ENCODE peak calls at places on chromosomes 7 and 10, in seven cellular contexts. One of them, this sample, is unnamed.

GRCh38 chr7:118826237-118826636 is 601.7 kb downstream of the ANKRD7 start:
- DNase-seq in Peyer's patch: no peak
- DNase-seq in upper lobe of right lung: no peak
- DNase-seq in WTC11: no peak
- DNase-seq in ascending aorta: no peak
- DNase-seq in left ventricle myocardium inferior: no peak
- DNase-seq in CD8-positive, alpha-beta T cell: no peak
- DNase-seq in this sample: no peak

GRCh38 chr7:14021069-14021468 is 31.6 kb upstream of the ETV1 start:
- DNase-seq in ascending aorta: no peak
- DNase-seq in Peyer's patch: no peak
- DNase-seq in upper lobe of right lung: no peak
- DNase-seq in left ventricle myocardium inferior: no peak
- DNase-seq in CD8-positive, alpha-beta T cell: no peak
- DNase-seq in WTC11: no peak
- DNase-seq in this sample: no peak

GRCh38 chr7:46461334-46461777 is 540.3 kb upstream of the IGFBP3 start:
- DNase-seq in WTC11: no peak
- DNase-seq in Peyer's patch: no peak
- DNase-seq in upper lobe of right lung: no peak
- DNase-seq in CD8-positive, alpha-beta T cell: no peak
- DNase-seq in ascending aorta: no peak
- DNase-seq in left ventricle myocardium inferior: no peak
- DNase-seq in this sample: no peak

GRCh38 chr10:32333849-32334248 is 13.1 kb downstream of the EPC1 start:
- DNase-seq in CD8-positive, alpha-beta T cell: no peak
- DNase-seq in left ventricle myocardium inferior: no peak
- DNase-seq in upper lobe of right lung: no peak
- DNase-seq in ascending aorta: no peak
- DNase-seq in Peyer's patch: no peak
- DNase-seq in WTC11: no peak
- DNase-seq in this sample: no peak

GRCh38 chr10:77909021-77909754 is 17.4 kb downstream of the DLG5 start:
- DNase-seq in ascending aorta: no peak
- DNase-seq in WTC11: no peak
- DNase-seq in CD8-positive, alpha-beta T cell: no peak
- DNase-seq in left ventricle myocardium inferior: no peak
- DNase-seq in Peyer's patch: no peak
- DNase-seq in upper lobe of right lung: no peak
- DNase-seq in this sample: no peak

GRCh38 chr10:122446668-122447410 is 7.6 kb upstream of the ARMS2 start:
- DNase-seq in left ventricle myocardium inferior: no peak
- DNase-seq in Peyer's patch: no peak
- DNase-seq in CD8-positive, alpha-beta T cell: no peak
- DNase-seq in ascending aorta: no peak
- DNase-seq in WTC11: no peak
- DNase-seq in upper lobe of right lung: no peak
- DNase-seq in this sample: peak

GRCh38 chr10:69895759-69896158 is 94.1 kb downstream of the COL13A1 start:
- DNase-seq in CD8-positive, alpha-beta T cell: no peak
- DNase-seq in upper lobe of right lung: no peak
- DNase-seq in left ventricle myocardium inferior: no peak
- DNase-seq in WTC11: no peak
- DNase-seq in ascending aorta: no peak
- DNase-seq in Peyer's patch: no peak
- DNase-seq in this sample: no peak

GRCh38 chr7:32164341-32164996 is 94.3 kb upstream of the PDE1C start:
- DNase-seq in WTC11: peak
- DNase-seq in ascending aorta: no peak
- DNase-seq in left ventricle myocardium inferior: no peak
- DNase-seq in CD8-positive, alpha-beta T cell: no peak
- DNase-seq in upper lobe of right lung: no peak
- DNase-seq in Peyer's patch: no peak
- DNase-seq in this sample: no peak

GRCh38 chr7:21605008-21605407 is 62.2 kb downstream of the DNAH11 start:
- DNase-seq in CD8-positive, alpha-beta T cell: no peak
- DNase-seq in ascending aorta: no peak
- DNase-seq in upper lobe of right lung: no peak
- DNase-seq in Peyer's patch: no peak
- DNase-seq in left ventricle myocardium inferior: no peak
- DNase-seq in WTC11: no peak
- DNase-seq in this sample: no peak

GRCh38 chr7:157863906-157864810 is 527.4 kb downstream of the DNAJB6 start:
- DNase-seq in left ventricle myocardium inferior: no peak
- DNase-seq in CD8-positive, alpha-beta T cell: no peak
- DNase-seq in upper lobe of right lung: no peak
- DNase-seq in Peyer's patch: no peak
- DNase-seq in ascending aorta: no peak
- DNase-seq in WTC11: no peak
- DNase-seq in this sample: no peak

GRCh38 chr10:58177362-58177947 is 90.2 kb downstream of the IPMK start:
- DNase-seq in WTC11: no peak
- DNase-seq in CD8-positive, alpha-beta T cell: no peak
- DNase-seq in ascending aorta: no peak
- DNase-seq in Peyer's patch: no peak
- DNase-seq in upper lobe of right lung: no peak
- DNase-seq in left ventricle myocardium inferior: no peak
- DNase-seq in this sample: no peak

GRCh38 chr10:25068152-25069058 is 52.0 kb downstream of the THNSL1 start:
- DNase-seq in ascending aorta: no peak
- DNase-seq in left ventricle myocardium inferior: no peak
- DNase-seq in CD8-positive, alpha-beta T cell: no peak
- DNase-seq in Peyer's patch: no peak
- DNase-seq in upper lobe of right lung: no peak
- DNase-seq in WTC11: no peak
- DNase-seq in this sample: no peak

GRCh38 chr7:110442386-110442837 is 648.5 kb upstream of the LRRN3 start:
- DNase-seq in Peyer's patch: no peak
- DNase-seq in WTC11: peak
- DNase-seq in upper lobe of right lung: no peak
- DNase-seq in left ventricle myocardium inferior: no peak
- DNase-seq in ascending aorta: no peak
- DNase-seq in CD8-positive, alpha-beta T cell: no peak
- DNase-seq in this sample: no peak

GRCh38 chr10:78745445-78745844 is 323.3 kb upstream of the ZMIZ1 start:
- DNase-seq in WTC11: no peak
- DNase-seq in left ventricle myocardium inferior: no peak
- DNase-seq in ascending aorta: no peak
- DNase-seq in upper lobe of right lung: no peak
- DNase-seq in Peyer's patch: no peak
- DNase-seq in CD8-positive, alpha-beta T cell: no peak
- DNase-seq in this sample: peak

GRCh38 chr7:99380823-99381663 is 6.5 kb downstream of the ARPC1B start:
- DNase-seq in CD8-positive, alpha-beta T cell: peak
- DNase-seq in Peyer's patch: no peak
- DNase-seq in upper lobe of right lung: no peak
- DNase-seq in left ventricle myocardium inferior: no peak
- DNase-seq in ascending aorta: no peak
- DNase-seq in WTC11: no peak
- DNase-seq in this sample: no peak

GRCh38 chr7:140060788-140061606 is 1.8 kb downstream of the PARP12 start:
- DNase-seq in WTC11: no peak
- DNase-seq in ascending aorta: no peak
- DNase-seq in CD8-positive, alpha-beta T cell: no peak
- DNase-seq in Peyer's patch: no peak
- DNase-seq in left ventricle myocardium inferior: peak
- DNase-seq in upper lobe of right lung: no peak
- DNase-seq in this sample: no peak

GRCh38 chr7:113731571-113731970 is 187.2 kb downstream of the PPP1R3A start:
- DNase-seq in WTC11: no peak
- DNase-seq in upper lobe of right lung: no peak
- DNase-seq in ascending aorta: no peak
- DNase-seq in Peyer's patch: no peak
- DNase-seq in left ventricle myocardium inferior: no peak
- DNase-seq in CD8-positive, alpha-beta T cell: no peak
- DNase-seq in this sample: no peak

GRCh38 chr10:116053910-116054309 is 219.1 kb downstream of the GFRA1 start:
- DNase-seq in ascending aorta: no peak
- DNase-seq in Peyer's patch: no peak
- DNase-seq in left ventricle myocardium inferior: no peak
- DNase-seq in WTC11: no peak
- DNase-seq in upper lobe of right lung: no peak
- DNase-seq in CD8-positive, alpha-beta T cell: no peak
- DNase-seq in this sample: no peak

GRCh38 chr10:127942811-127943210 is 35.9 kb downstream of the PTPRE start:
- DNase-seq in CD8-positive, alpha-beta T cell: no peak
- DNase-seq in Peyer's patch: no peak
- DNase-seq in WTC11: no peak
- DNase-seq in left ventricle myocardium inferior: no peak
- DNase-seq in ascending aorta: no peak
- DNase-seq in upper lobe of right lung: no peak
- DNase-seq in this sample: no peak

GRCh38 chr7:116097365-116098009 is 66.9 kb upstream of the TFEC start:
- DNase-seq in CD8-positive, alpha-beta T cell: no peak
- DNase-seq in left ventricle myocardium inferior: no peak
- DNase-seq in ascending aorta: no peak
- DNase-seq in WTC11: no peak
- DNase-seq in upper lobe of right lung: no peak
- DNase-seq in Peyer's patch: no peak
- DNase-seq in this sample: no peak

GRCh38 chr10:121627810-121628209 is 29.6 kb upstream of the FGFR2 start:
- DNase-seq in CD8-positive, alpha-beta T cell: no peak
- DNase-seq in Peyer's patch: no peak
- DNase-seq in WTC11: no peak
- DNase-seq in left ventricle myocardium inferior: no peak
- DNase-seq in upper lobe of right lung: no peak
- DNase-seq in ascending aorta: no peak
- DNase-seq in this sample: no peak

GRCh38 chr7:84638339-84638697 is 443.7 kb upstream of the SEMA3A start:
- DNase-seq in left ventricle myocardium inferior: no peak
- DNase-seq in Peyer's patch: no peak
- DNase-seq in WTC11: no peak
- DNase-seq in ascending aorta: no peak
- DNase-seq in upper lobe of right lung: no peak
- DNase-seq in CD8-positive, alpha-beta T cell: no peak
- DNase-seq in this sample: no peak

GRCh38 chr10:48945441-48946143 is 6.0 kb upstream of the LRRC18 start:
- DNase-seq in CD8-positive, alpha-beta T cell: no peak
- DNase-seq in ascending aorta: peak
- DNase-seq in upper lobe of right lung: no peak
- DNase-seq in left ventricle myocardium inferior: no peak
- DNase-seq in WTC11: no peak
- DNase-seq in Peyer's patch: peak
- DNase-seq in this sample: no peak

GRCh38 chr10:98338318-98338717 is 70.3 kb upstream of the LOXL4 start:
- DNase-seq in ascending aorta: no peak
- DNase-seq in Peyer's patch: no peak
- DNase-seq in upper lobe of right lung: no peak
- DNase-seq in left ventricle myocardium inferior: no peak
- DNase-seq in CD8-positive, alpha-beta T cell: no peak
- DNase-seq in WTC11: no peak
- DNase-seq in this sample: no peak
- TF ChIP-seq CTCF in ascending aorta: no peak
- TF ChIP-seq CTCF in Peyer's patch: no peak
- TF ChIP-seq CTCF in upper lobe of right lung: no peak
- TF ChIP-seq CTCF in left ventricle myocardium inferior: no peak
- TF ChIP-seq CTCF in CD8-positive, alpha-beta T cell: no peak
- TF ChIP-seq CTCF in WTC11: no peak
- TF ChIP-seq CTCF in this sample: no peak

GRCh38 chr10:29256019-29256418 is 32.9 kb upstream of the LYZL1 start:
- DNase-seq in upper lobe of right lung: no peak
- DNase-seq in CD8-positive, alpha-beta T cell: no peak
- DNase-seq in Peyer's patch: no peak
- DNase-seq in ascending aorta: no peak
- DNase-seq in left ventricle myocardium inferior: no peak
- DNase-seq in WTC11: no peak
- DNase-seq in this sample: no peak

GRCh38 chr10:29257784-29258135 is 31.1 kb upstream of the LYZL1 start:
- DNase-seq in CD8-positive, alpha-beta T cell: no peak
- DNase-seq in ascending aorta: no peak
- DNase-seq in Peyer's patch: no peak
- DNase-seq in left ventricle myocardium inferior: no peak
- DNase-seq in upper lobe of right lung: no peak
- DNase-seq in WTC11: no peak
- DNase-seq in this sample: no peak

GRCh38 chr10:29256531-29256930 is 32.3 kb upstream of the LYZL1 start:
- DNase-seq in left ventricle myocardium inferior: no peak
- DNase-seq in ascending aorta: no peak
- DNase-seq in Peyer's patch: no peak
- DNase-seq in WTC11: no peak
- DNase-seq in CD8-positive, alpha-beta T cell: no peak
- DNase-seq in upper lobe of right lung: no peak
- DNase-seq in this sample: no peak

GRCh38 chr10:29255117-29255516 is 33.8 kb upstream of the LYZL1 start:
- DNase-seq in WTC11: no peak
- DNase-seq in CD8-positive, alpha-beta T cell: no peak
- DNase-seq in Peyer's patch: no peak
- DNase-seq in upper lobe of right lung: no peak
- DNase-seq in ascending aorta: no peak
- DNase-seq in left ventricle myocardium inferior: no peak
- DNase-seq in this sample: no peak

GRCh38 chr10:29257106-29257783 is 31.6 kb upstream of the LYZL1 start:
- DNase-seq in left ventricle myocardium inferior: peak
- DNase-seq in CD8-positive, alpha-beta T cell: no peak
- DNase-seq in ascending aorta: peak
- DNase-seq in Peyer's patch: no peak
- DNase-seq in WTC11: no peak
- DNase-seq in upper lobe of right lung: no peak
- DNase-seq in this sample: no peak
- TF ChIP-seq CTCF in left ventricle myocardium inferior: no peak
- TF ChIP-seq CTCF in CD8-positive, alpha-beta T cell: no peak
- TF ChIP-seq CTCF in ascending aorta: no peak
- TF ChIP-seq CTCF in Peyer's patch: no peak
- TF ChIP-seq CTCF in WTC11: no peak
- TF ChIP-seq CTCF in upper lobe of right lung: no peak
- TF ChIP-seq CTCF in this sample: no peak

GRCh38 chr10:96152437-96152836 is 22.3 kb downstream of the ZNF518A start:
- DNase-seq in CD8-positive, alpha-beta T cell: no peak
- DNase-seq in left ventricle myocardium inferior: no peak
- DNase-seq in ascending aorta: no peak
- DNase-seq in upper lobe of right lung: no peak
- DNase-seq in Peyer's patch: no peak
- DNase-seq in WTC11: no peak
- DNase-seq in this sample: no peak

GRCh38 chr10:96153065-96153464 is 23.0 kb downstream of the ZNF518A start:
- DNase-seq in upper lobe of right lung: no peak
- DNase-seq in ascending aorta: no peak
- DNase-seq in WTC11: no peak
- DNase-seq in Peyer's patch: no peak
- DNase-seq in left ventricle myocardium inferior: no peak
- DNase-seq in CD8-positive, alpha-beta T cell: no peak
- DNase-seq in this sample: no peak
- TF ChIP-seq CTCF in upper lobe of right lung: no peak
- TF ChIP-seq CTCF in ascending aorta: no peak
- TF ChIP-seq CTCF in WTC11: no peak
- TF ChIP-seq CTCF in Peyer's patch: no peak
- TF ChIP-seq CTCF in left ventricle myocardium inferior: no peak
- TF ChIP-seq CTCF in CD8-positive, alpha-beta T cell: no peak
- TF ChIP-seq CTCF in this sample: no peak

DNA sequence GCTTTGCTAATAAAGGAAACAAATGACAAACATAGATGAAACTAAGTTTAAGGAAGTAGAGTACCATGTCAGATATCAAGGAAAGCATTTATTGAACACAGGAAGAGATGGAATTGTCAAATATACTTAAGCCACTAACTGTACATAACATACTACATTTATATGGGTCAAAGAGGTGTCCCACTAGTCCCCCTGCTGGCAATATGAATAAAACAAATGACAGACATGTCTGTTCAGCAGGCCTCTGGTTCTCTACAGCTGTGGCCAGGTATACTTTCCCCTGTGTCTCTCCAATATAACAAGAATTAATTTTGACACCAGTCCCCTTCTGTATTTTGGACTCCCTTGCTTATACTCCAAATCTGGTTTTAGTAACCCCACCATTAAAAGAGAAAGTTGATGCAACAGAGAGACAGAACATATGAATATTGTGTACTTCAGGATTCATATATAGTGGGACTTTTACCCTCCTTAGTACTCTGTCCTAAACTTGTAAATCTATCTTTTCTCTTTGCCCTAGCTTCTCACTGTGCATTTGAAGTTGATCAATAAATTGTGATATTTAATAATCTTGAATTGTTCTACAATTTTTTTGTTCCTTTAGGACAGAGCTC is 42.9 kb downstream of the CD36 start:
- DNase-seq in WTC11: no peak
- DNase-seq in ascending aorta: no peak
- DNase-seq in upper lobe of right lung: no peak
- DNase-seq in Peyer's patch: no peak
- DNase-seq in CD8-positive, alpha-beta T cell: no peak
- DNase-seq in left ventricle myocardium inferior: no peak
- DNase-seq in this sample: no peak
- TF ChIP-seq CTCF in WTC11: no peak
- TF ChIP-seq CTCF in ascending aorta: no peak
- TF ChIP-seq CTCF in upper lobe of right lung: peak
- TF ChIP-seq CTCF in Peyer's patch: no peak
- TF ChIP-seq CTCF in CD8-positive, alpha-beta T cell: no peak
- TF ChIP-seq CTCF in left ventricle myocardium inferior: peak
- TF ChIP-seq CTCF in this sample: peak

This sample was measured in right lobe of liver.